ENCODE peak calls at places on chromosomes 11 and 22, in seven cellular contexts. Z is activated naive CD8-positive, alpha-beta T cell treated with anti-CD3 and anti-CD28 coated beads for 36 hours; W is left lobe of liver; X is NCI-H2081; P is natural killer cell treated with Interleukin-12 subunit alpha and Interleukin-12 subunit beta and Interleukin-15 and Interleukin-18, amount 100 ng/mL, for 72 hours; H is EH; T is A549. O is an unnamed sample.

GRCh38 chr11:111726301-111726713 is 39.9 kb downstream of the PPP2R1B start:
- DNase-seq in H (no peak), Z (no peak), X (no peak), W (peak), P (no peak), T (no peak), O (no peak)

GRCh38 chr11:75673977-75674582 is 5.2 kb upstream of the MAP6 start:
- DNase-seq in X (no peak), W (no peak), Z (peak), H (peak), P (peak), T (no peak), O (no peak)

GRCh38 chr11:12086271-12087074 is 23.9 kb upstream of the MICAL2 start:
- DNase-seq in W (no peak), X (no peak), H (peak), T (peak), P (no peak), Z (no peak), O (peak)

GRCh38 chr11:78567209-78567608 is 7.5 kb downstream of the NARS2 start:
- DNase-seq in W (no peak), T (no peak), H (peak), Z (no peak), X (no peak), P (no peak), O (no peak)

GRCh38 chr11:24421766-24422165 is 75.1 kb upstream of the LUZP2 start:
- DNase-seq in W (no peak), T (no peak), X (no peak), Z (no peak), P (no peak), H (no peak), O (no peak)

GRCh38 chr11:119155733-119156492 is 7.1 kb downstream of the ABCG4 start:
- DNase-seq in H (peak), T (peak), W (no peak), X (no peak), Z (no peak), P (no peak), O (no peak)

GRCh38 chr11:43582837-43583462 is 97.6 kb upstream of the HSD17B12 start:
- DNase-seq in X (no peak), Z (no peak), P (no peak), W (no peak), T (no peak), H (no peak), O (no peak)

GRCh38 chr11:24748261-24748660 is 251.4 kb downstream of the LUZP2 start:
- DNase-seq in W (no peak), H (no peak), T (no peak), Z (no peak), P (no peak), X (no peak), O (no peak)

GRCh38 chr11:78346799-78347198 is 70.8 kb downstream of the GAB2 start:
- DNase-seq in T (no peak), X (no peak), H (peak), P (no peak), W (no peak), Z (no peak), O (no peak)

GRCh38 chr22:24416095-24416494 is 11.3 kb upstream of the ADORA2A start:
- DNase-seq in T (no peak), P (no peak), H (no peak), W (peak), X (no peak), Z (no peak), O (no peak)

GRCh38 chr11:39810358-39810757 is 1649.1 kb downstream of the LRRC4C start:
- DNase-seq in W (no peak), T (no peak), Z (no peak), P (no peak), X (no peak), H (no peak), O (no peak)

GRCh38 chr22:35892192-35892591 is 136.4 kb downstream of the RBFOX2 start:
- DNase-seq in T (no peak), Z (no peak), X (no peak), W (no peak), H (peak), P (no peak), O (no peak)

GRCh38 chr11:119782673-119783072 is 53.7 kb upstream of the NECTIN1 start:
- DNase-seq in H (peak), P (no peak), Z (no peak), W (no peak), X (no peak), T (no peak), O (no peak)

GRCh38 chr11:111707039-111707690 is 59.0 kb downstream of the PPP2R1B start:
- DNase-seq in P (no peak), H (peak), W (peak), T (no peak), X (no peak), Z (no peak), O (peak)

GRCh38 chr22:37473437-37473946 is 12.7 kb downstream of the MFNG start:
- DNase-seq in P (no peak), Z (no peak), X (no peak), T (no peak), W (no peak), H (no peak), O (no peak)